ENCODE peak calls at places on chromosomes 11 and 22, in four cellular contexts. D, T, Q and C are unnamed samples.

GRCh38 chr22:26567610-26568009 is 22.3 kb downstream of the TPST2 start:
- DNase-seq in D (no peak), T (no peak), Q (no peak), C (no peak)

GRCh38 chr11:30174265-30175022 is 56.4 kb upstream of the FSHB start:
- DNase-seq in D (no peak), T (no peak), Q (no peak), C (no peak)

GRCh38 chr11:1770528-1770927 is 6.8 kb upstream of the CTSD start:
- DNase-seq in D (no peak), T (no peak), Q (peak), C (no peak)

GRCh38 chr11:92550411-92550810 is 325.8 kb downstream of the FAT3 start:
- DNase-seq in D (no peak), T (no peak), Q (no peak), C (no peak)

GRCh38 chr22:46149998-46150549 is at the start of gene PPARA:
- DNase-seq in D (peak), T (no peak), Q (peak), C (peak)

GRCh38 chr11:108609681-108610080 is 16.1 kb upstream of the EXPH5 start:
- DNase-seq in D (no peak), T (no peak), Q (no peak), C (no peak)

GRCh38 chr22:46165975-46166374 is 15.6 kb downstream of the PPARA start:
- DNase-seq in D (no peak), T (no peak), Q (no peak), C (no peak)

GRCh38 chr11:126375726-126376125 is 20.2 kb downstream of the ST3GAL4 start:
- DNase-seq in D (no peak), T (no peak), Q (no peak), C (no peak)

GRCh38 chr11:74031310-74031676 is 22.4 kb upstream of the UCP3 start:
- DNase-seq in D (no peak), T (no peak), Q (no peak), C (no peak)

GRCh38 chr11:69292221-69292648 is 1.7 kb upstream of the MYEOV start:
- DNase-seq in D (peak), T (no peak), Q (peak), C (no peak)

GRCh38 chr11:59867946-59868345 is 1.7 kb upstream of the TCN1 start:
- DNase-seq in D (no peak), T (no peak), Q (no peak), C (no peak)
- TF ChIP-seq POLR2AphosphoS5 in D (no peak), T (no peak), Q (no peak), C (no peak)

DNA sequence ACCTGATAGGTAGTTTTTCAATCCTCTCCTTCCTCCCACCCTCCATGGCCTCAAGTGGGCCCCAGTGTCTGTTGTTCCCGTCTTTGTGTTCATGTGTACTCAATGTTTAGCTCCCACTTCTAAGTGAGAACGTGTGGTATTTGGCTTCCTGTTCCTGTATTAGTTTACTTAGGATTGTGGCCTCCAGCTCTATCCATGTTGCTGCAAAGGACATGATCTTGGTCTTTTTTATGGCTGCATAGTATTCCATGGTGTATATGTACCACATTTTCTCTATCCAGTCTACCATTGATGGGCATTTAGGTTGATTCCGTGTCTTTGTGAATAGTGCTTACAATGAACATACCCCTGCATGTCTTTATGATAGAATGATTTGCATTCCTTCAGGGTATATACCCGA is 54.1 kb upstream of the CFAP300 start:
- DNase-seq in D (no peak), T (no peak), Q (no peak), C (no peak)
- TF ChIP-seq SPI1 in D (no peak), T (no peak), Q (no peak), C (no peak)

GRCh38 chr22:41933411-41934177 is 7.0 kb upstream of the TNFRSF13C start:
- DNase-seq in D (no peak), T (no peak), Q (no peak), C (no peak)
- TF ChIP-seq POLR2AphosphoS5 in D (no peak), T (no peak), Q (peak), C (no peak)

DNA sequence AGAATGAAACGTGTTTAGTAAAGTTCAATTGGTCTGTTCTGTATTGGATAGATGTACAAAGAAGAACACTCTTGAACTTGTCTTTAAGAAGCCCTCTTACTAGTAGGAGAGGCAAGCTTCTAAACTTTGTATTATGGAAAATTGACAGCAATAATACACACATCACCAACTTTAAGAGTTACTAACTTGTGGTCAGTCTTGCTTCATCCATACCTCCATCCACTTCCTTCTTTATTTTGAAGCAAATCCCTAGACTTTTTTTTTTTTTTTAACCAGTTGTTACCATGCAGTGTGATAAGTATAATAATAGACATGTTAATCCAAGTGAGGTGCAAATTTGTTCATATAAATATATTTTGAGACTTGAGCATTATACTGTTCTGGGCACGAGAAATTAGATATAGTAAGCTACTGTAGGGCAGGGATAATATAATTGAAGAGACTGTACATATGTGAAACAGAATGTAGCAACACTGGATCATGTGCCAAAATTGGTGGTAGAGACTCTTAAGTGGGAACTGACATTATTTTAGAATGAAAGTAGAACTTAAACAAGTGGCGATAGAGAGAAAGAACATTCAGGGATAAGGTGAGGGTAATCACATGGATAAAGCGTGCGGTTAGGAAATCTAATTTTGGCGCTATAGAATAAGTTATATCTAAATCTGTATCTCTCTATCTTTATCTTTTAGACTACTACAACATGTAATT is 6.5 kb downstream of the FAR1 start:
- DNase-seq in D (no peak), T (no peak), Q (peak), C (no peak)
- TF ChIP-seq SPI1 in D (peak), T (no peak), Q (peak), C (no peak)

GRCh38 chr11:58788355-58789023 is 56.0 kb downstream of the GLYATL2 start:
- DNase-seq in D (peak), T (peak), Q (peak), C (no peak)

GRCh38 chr11:58787903-58788302 is 56.2 kb upstream of the GLYAT start:
- DNase-seq in D (no peak), T (no peak), Q (no peak), C (no peak)

GRCh38 chr11:58782066-58782465 is 50.3 kb upstream of the GLYAT start:
- DNase-seq in D (no peak), T (no peak), Q (no peak), C (no peak)

GRCh38 chr11:58786693-58787092 is 55.0 kb upstream of the GLYAT start:
- DNase-seq in D (no peak), T (no peak), Q (no peak), C (no peak)

GRCh38 chr11:58784995-58785394 is 53.3 kb upstream of the GLYAT start:
- DNase-seq in D (no peak), T (no peak), Q (no peak), C (no peak)
- TF ChIP-seq POLR2AphosphoS5 in D (no peak), T (no peak), Q (no peak), C (no peak)

DNA sequence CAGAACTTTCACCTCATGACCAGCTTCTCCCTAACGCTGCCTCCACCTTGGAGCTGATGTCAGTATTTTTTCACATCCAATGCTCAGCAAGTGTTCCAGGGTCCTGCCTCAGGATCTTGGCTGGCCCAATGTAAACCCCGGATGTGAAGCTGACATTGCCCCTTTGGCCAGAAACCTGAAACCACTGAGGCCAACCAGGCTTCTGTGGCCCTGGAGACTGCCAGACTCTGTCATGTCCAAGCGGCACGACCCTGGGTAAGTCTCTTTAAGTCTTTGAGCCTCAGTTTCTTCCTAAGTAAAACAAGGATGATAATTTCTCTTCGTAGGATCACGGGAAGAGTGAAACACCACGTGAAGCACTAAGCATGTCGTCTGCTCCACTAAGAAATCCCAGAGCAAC is 22.8 kb downstream of the SERPIND1 start:
- DNase-seq in D (no peak), T (no peak), Q (no peak), C (no peak)
- TF ChIP-seq SPI1 in D (no peak), T (no peak), Q (no peak), C (no peak)

GRCh38 chr11:124737638-124738293 is 2.0 kb upstream of the NRGN start:
- DNase-seq in D (no peak), T (no peak), Q (no peak), C (no peak)
- TF ChIP-seq POLR2AphosphoS5 in D (no peak), T (no peak), Q (no peak), C (no peak)